ENCODE peak calls at places on chromosomes 5 and 9, in ten cellular contexts. U, I, B, M, P, O, H, J, G and C are unnamed samples.

GRCh38 chr9:77753183-77753582 is 105.1 kb upstream of the GNA14 start:
- DNase-seq in U (no peak), I (no peak), B (no peak), M (no peak), P (no peak), O (no peak), H (no peak), J (no peak), G (no peak), C (no peak)

GRCh38 chr5:56476487-56476856 is 243.3 kb upstream of the ANKRD55 start:
- DNase-seq in U (no peak), I (no peak), B (no peak), M (no peak), P (no peak), O (peak), H (no peak), J (no peak), G (no peak), C (no peak)

GRCh38 chr5:9233712-9234111 is 312.2 kb downstream of the SEMA5A start:
- DNase-seq in U (no peak), I (no peak), B (no peak), M (no peak), P (peak), O (peak), H (no peak), J (no peak), G (no peak), C (no peak)

GRCh38 chr9:12718482-12719026 is 25.4 kb downstream of the TYRP1 start:
- DNase-seq in U (no peak), I (no peak), B (no peak), M (no peak), P (peak), O (peak), H (no peak), J (peak), G (no peak), C (no peak)

GRCh38 chr5:145825751-145826180 is 9.4 kb downstream of the PRELID2 start:
- DNase-seq in U (no peak), I (no peak), B (no peak), M (no peak), P (peak), O (peak), H (peak), J (peak), G (no peak), C (peak)

GRCh38 chr9:23766613-23767012 is 59.4 kb downstream of the ELAVL2 start:
- DNase-seq in U (no peak), I (no peak), B (no peak), M (no peak), P (no peak), O (no peak), H (no peak), J (no peak), G (no peak), C (no peak)

GRCh38 chr9:4099961-4100360 is 199.9 kb downstream of the GLIS3 start:
- DNase-seq in U (no peak), I (no peak), B (no peak), M (no peak), P (peak), O (no peak), H (no peak), J (peak), G (peak), C (no peak)

GRCh38 chr5:24804221-24804681 is 159.5 kb upstream of the CDH10 start:
- DNase-seq in U (no peak), I (no peak), B (no peak), M (no peak), P (peak), O (peak), H (no peak), J (no peak), G (no peak), C (no peak)

GRCh38 chr9:116070256-116070914 is 83.2 kb upstream of the PAPPA start:
- DNase-seq in U (no peak), I (no peak), B (no peak), M (no peak), P (peak), O (no peak), H (no peak), J (no peak), G (no peak), C (no peak)

GRCh38 chr5:149837680-149838269 is 106.8 kb downstream of the PDE6A start:
- DNase-seq in U (peak), I (peak), B (no peak), M (peak), P (peak), O (peak), H (no peak), J (peak), G (peak), C (no peak)

GRCh38 chr9:75993434-75993833 is 103.0 kb downstream of the PCSK5 start:
- DNase-seq in U (no peak), I (no peak), B (no peak), M (no peak), P (peak), O (peak), H (no peak), J (peak), G (no peak), C (no peak)

GRCh38 chr5:132050661-132051371 is 9.6 kb upstream of the IL3 start:
- DNase-seq in U (no peak), I (no peak), B (no peak), M (peak), P (no peak), O (no peak), H (no peak), J (no peak), G (no peak), C (no peak)

GRCh38 chr5:142853682-142854081 is 83.5 kb downstream of the ARHGAP26 start:
- DNase-seq in U (no peak), I (no peak), B (no peak), M (no peak), P (no peak), O (no peak), H (no peak), J (no peak), G (no peak), C (no peak)

GRCh38 chr5:146118325-146118724 is 12.9 kb upstream of the PLAC8L1 start:
- DNase-seq in U (no peak), I (no peak), B (no peak), M (no peak), P (no peak), O (no peak), H (no peak), J (no peak), G (no peak), C (no peak)

GRCh38 chr5:157308826-157309465 is 43.0 kb downstream of the CYFIP2 start:
- DNase-seq in U (no peak), I (no peak), B (peak), M (no peak), P (peak), O (no peak), H (no peak), J (no peak), G (no peak), C (no peak)

GRCh38 chr5:178625679-178626483 is 969 bp downstream of the CLK4 start:
- DNase-seq in U (no peak), I (no peak), B (no peak), M (no peak), P (peak), O (peak), H (no peak), J (no peak), G (peak), C (peak)

GRCh38 chr9:100324594-100325200 is 28.0 kb downstream of the TEX10 start:
- DNase-seq in U (no peak), I (no peak), B (no peak), M (no peak), P (peak), O (peak), H (peak), J (peak), G (no peak), C (no peak)

GRCh38 chr9:91060520-91061343 is 259.1 kb downstream of the SYK start:
- DNase-seq in U (no peak), I (peak), B (no peak), M (peak), P (peak), O (peak), H (no peak), J (peak), G (peak), C (no peak)

GRCh38 chr5:136028782-136029742 is at the start of gene TGFBI:
- DNase-seq in U (no peak), I (peak), B (no peak), M (peak), P (peak), O (peak), H (no peak), J (peak), G (no peak), C (no peak)

GRCh38 chr5:74063821-74064598 is 438.0 kb downstream of the ARHGEF28 start:
- DNase-seq in U (no peak), I (no peak), B (no peak), M (no peak), P (peak), O (peak), H (no peak), J (peak), G (peak), C (no peak)

GRCh38 chr9:127336086-127336485 is 60.9 kb upstream of the SLC2A8 start:
- DNase-seq in U (no peak), I (no peak), B (no peak), M (no peak), P (peak), O (peak), H (no peak), J (peak), G (no peak), C (no peak)